ENCODE peak calls at places on chromosomes 16 and 17, in six cellular contexts. L, A, Q, N, S and X are unnamed samples.
A peak's percentile ranks its signal among the peaks of the same experiment; 100 is the strongest.

GRCh38 chr16:9389543-9390207 is 298.2 kb downstream of the HAPSTR1 start:
- DNase-seq in L (no peak), A (no peak), Q (no peak), N (no peak), S (no peak), X (no peak)

GRCh38 chr17:53896047-53896446 is 73.3 kb downstream of the KIF2B start:
- DNase-seq in L (no peak), A (no peak), Q (no peak), N (no peak), S (no peak), X (no peak)

GRCh38 chr17:4945176-4945943 is 3.0 kb downstream of the PFN1 start:
- DNase-seq in L (peak; percentile 88), A (peak; percentile 91), Q (peak; percentile 77), N (peak; percentile 47), S (peak; percentile 79), X (peak; percentile 90)

GRCh38 chr16:67014641-67015315 is 14.2 kb upstream of the CBFB start:
- DNase-seq in L (no peak), A (peak; percentile 20), Q (no peak), N (no peak), S (no peak), X (no peak)

GRCh38 chr17:40000161-40000560 is 15.1 kb upstream of the CSF3 start:
- DNase-seq in L (no peak), A (no peak), Q (no peak), N (no peak), S (no peak), X (no peak)

GRCh38 chr16:89873109-89873821 is at the start of gene TCF25:
- DNase-seq in L (peak; percentile 85), A (peak; percentile 96), Q (peak; percentile 92), N (peak; percentile 73), S (peak; percentile 82), X (peak; percentile 97)

GRCh38 chr16:57277586-57277985 is 6.9 kb downstream of the PLLP start:
- DNase-seq in L (no peak), A (no peak), Q (no peak), N (no peak), S (no peak), X (no peak)

GRCh38 chr16:81647527-81647926 is 131.6 kb upstream of the PLCG2 start:
- DNase-seq in L (no peak), A (no peak), Q (no peak), N (no peak), S (no peak), X (peak; percentile 27)

GRCh38 chr17:11454096-11454495 is 144.2 kb upstream of the DNAH9 start:
- DNase-seq in L (no peak), A (no peak), Q (no peak), N (no peak), S (no peak), X (no peak)
- H3K9me3 ChIP-seq in L (no peaks in the 10 kb centered on the region), A (peaks cover 14% of the 10 kb centered on the region), Q (peaks cover 14% of the 10 kb centered on the region), N (no peaks in the 10 kb centered on the region), S (no peaks in the 10 kb centered on the region), X (no peaks in the 10 kb centered on the region)

GRCh38 chr17:79114455-79115301 is 40.1 kb downstream of the ENGASE start:
- DNase-seq in L (peak; percentile 64), A (no peak), Q (no peak), N (peak; percentile 86), S (peak; percentile 54), X (peak; percentile 83)

GRCh38 chr17:79118924-79119323 is 44.3 kb downstream of the ENGASE start:
- DNase-seq in L (no peak), A (no peak), Q (no peak), N (no peak), S (no peak), X (no peak)

GRCh38 chr17:79117905-79118487 is 43.4 kb downstream of the ENGASE start:
- DNase-seq in L (no peak), A (no peak), Q (no peak), N (no peak), S (no peak), X (peak; percentile 58)

GRCh38 chr17:79115487-79115886 is 40.9 kb downstream of the ENGASE start:
- DNase-seq in L (no peak), A (no peak), Q (no peak), N (no peak), S (no peak), X (no peak)

GRCh38 chr17:79116575-79117368 is 42.1 kb downstream of the ENGASE start:
- DNase-seq in L (no peak), A (no peak), Q (no peak), N (no peak), S (no peak), X (peak; percentile 39)
- TF ChIP-seq POLR2AphosphoS5 in L (no peak), A (no peak), Q (no peak), N (no peak), S (no peak), X (no peak)

GRCh38 chr17:22460461-22461063 is 768.2 kb downstream of the KCNJ18 start:
- DNase-seq in L (no peak), A (no peak), Q (no peak), N (no peak), S (no peak), X (no peak)

GRCh38 chr17:22462461-22462860 is 770.1 kb downstream of the KCNJ18 start:
- DNase-seq in L (no peak), A (no peak), Q (no peak), N (no peak), S (no peak), X (no peak)

GRCh38 chr17:22463110-22463850 is 771.0 kb downstream of the KCNJ18 start:
- DNase-seq in L (no peak), A (no peak), Q (no peak), N (no peak), S (no peak), X (no peak)

GRCh38 chr17:22459953-22460350 is 767.6 kb downstream of the KCNJ18 start:
- DNase-seq in L (no peak), A (no peak), Q (no peak), N (no peak), S (no peak), X (no peak)

GRCh38 chr17:22461460-22462145 is 769.3 kb downstream of the KCNJ18 start:
- DNase-seq in L (no peak), A (no peak), Q (no peak), N (no peak), S (no peak), X (no peak)
- H3K9me3 ChIP-seq in L (no peaks in the 10 kb centered on the region), A (peaks cover 48% of the 10 kb centered on the region), Q (no peaks in the 10 kb centered on the region), N (no peaks in the 10 kb centered on the region), S (no peaks in the 10 kb centered on the region), X (peaks cover 20% of the 10 kb centered on the region)

GRCh38 chr17:12727076-12727750 is 61.5 kb downstream of the MYOCD start:
- DNase-seq in L (no peak), A (no peak), Q (no peak), N (no peak), S (no peak), X (no peak)
- TF ChIP-seq POLR2AphosphoS5 in L (peak; percentile 60), A (no peak), Q (no peak), N (no peak), S (peak; percentile 62), X (no peak)

DNA sequence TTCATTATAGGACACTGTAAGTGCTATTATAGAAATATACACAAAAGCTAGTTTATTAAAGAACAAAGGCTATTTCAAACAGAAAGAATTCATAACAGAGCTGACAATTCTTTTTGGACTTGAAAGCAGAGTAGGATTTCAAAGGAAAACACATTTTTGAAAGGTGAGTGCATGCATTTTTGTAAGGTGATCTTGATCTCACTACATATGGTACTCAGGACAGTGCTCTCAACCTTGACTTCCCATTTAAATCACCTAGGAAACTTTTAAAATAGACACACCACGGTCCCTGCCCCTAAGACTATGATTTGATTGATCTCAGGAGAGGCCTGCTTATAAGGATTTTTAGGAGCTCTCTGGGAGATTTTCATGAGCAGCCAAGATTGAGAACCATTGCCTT is 1362.0 kb downstream of the CDH8 start:
- DNase-seq in L (no peak), A (no peak), Q (no peak), N (no peak), S (no peak), X (no peak)
- H3K9me3 ChIP-seq in L (no peaks in the 10 kb centered on the region), A (no peaks in the 10 kb centered on the region), Q (peaks cover 3% of the 10 kb centered on the region), N (no peaks in the 10 kb centered on the region), S (no peaks in the 10 kb centered on the region), X (no peaks in the 10 kb centered on the region)

GRCh38 chr16:89391-90302 is 11.6 kb downstream of the MPG start:
- DNase-seq in L (no peak), A (no peak), Q (no peak), N (no peak), S (no peak), X (no peak)
- TF ChIP-seq POLR2AphosphoS5 in L (no peak), A (no peak), Q (no peak), N (no peak), S (no peak), X (no peak)

GRCh38 chr17:22300731-22301352 is 608.5 kb downstream of the KCNJ18 start:
- DNase-seq in L (no peak), A (no peak), Q (no peak), N (no peak), S (no peak), X (no peak)

GRCh38 chr17:22304667-22305303 is 612.5 kb downstream of the KCNJ18 start:
- DNase-seq in L (no peak), A (no peak), Q (no peak), N (no peak), S (no peak), X (no peak)

GRCh38 chr17:22303865-22304264 is 611.5 kb downstream of the KCNJ18 start:
- DNase-seq in L (no peak), A (no peak), Q (no peak), N (no peak), S (no peak), X (no peak)

GRCh38 chr17:22301353-22301745 is 609.0 kb downstream of the KCNJ18 start:
- DNase-seq in L (no peak), A (no peak), Q (no peak), N (no peak), S (no peak), X (peak; percentile 58)

GRCh38 chr17:22303096-22303495 is 610.8 kb downstream of the KCNJ18 start:
- DNase-seq in L (no peak), A (no peak), Q (no peak), N (no peak), S (no peak), X (no peak)
- H3K9me3 ChIP-seq in L (peaks cover 11% of the 10 kb centered on the region), A (peaks cover 69% of the 10 kb centered on the region), Q (peaks cover 7% of the 10 kb centered on the region), N (no peaks in the 10 kb centered on the region), S (no peaks in the 10 kb centered on the region), X (peaks cover 34% of the 10 kb centered on the region)